ENCODE peak calls at places on chromosomes 6 and 20, in seven cellular contexts. One of them, this sample, is unnamed.

GRCh38 chr6:46926481-46926880 is 4.7 kb upstream of the ADGRF5 start:
- DNase-seq in IMR-90: peak; percentile 0
- DNase-seq in mucosa of descending colon: no peak
- DNase-seq in BJ: no peak
- DNase-seq in hepatocyte: no peak
- DNase-seq in cardiac fibroblast: peak; percentile 53
- DNase-seq in A549: peak; percentile 55
- DNase-seq in this sample: no peak

GRCh38 chr6:139027620-139028182 is 844 bp upstream of the ABRACL start:
- DNase-seq in IMR-90: peak; percentile 63
- DNase-seq in mucosa of descending colon: peak; percentile 51
- DNase-seq in BJ: no peak
- DNase-seq in hepatocyte: peak; percentile 72
- DNase-seq in cardiac fibroblast: peak; percentile 30
- DNase-seq in A549: no peak
- DNase-seq in this sample: peak; percentile 63

GRCh38 chr6:138817799-138818198 is 21.9 kb downstream of the ECT2L start:
- DNase-seq in IMR-90: peak; percentile 81
- DNase-seq in mucosa of descending colon: peak; percentile 95
- DNase-seq in BJ: peak; percentile 53
- DNase-seq in hepatocyte: peak; percentile 88
- DNase-seq in cardiac fibroblast: peak; percentile 72
- DNase-seq in A549: no peak
- DNase-seq in this sample: no peak

GRCh38 chr6:30263734-30264133 is 50.5 kb upstream of the TRIM26 start:
- DNase-seq in IMR-90: peak; percentile 72
- DNase-seq in mucosa of descending colon: no peak
- DNase-seq in BJ: peak; percentile 44
- DNase-seq in hepatocyte: peak; percentile 11
- DNase-seq in cardiac fibroblast: no peak
- DNase-seq in A549: no peak
- DNase-seq in this sample: no peak

GRCh38 chr20:2131366-2131765 is 29.7 kb downstream of the STK35 start:
- DNase-seq in IMR-90: peak; percentile 86
- DNase-seq in mucosa of descending colon: no peak
- DNase-seq in BJ: no peak
- DNase-seq in hepatocyte: no peak
- DNase-seq in cardiac fibroblast: peak; percentile 36
- DNase-seq in A549: peak; percentile 24
- DNase-seq in this sample: no peak

GRCh38 chr6:10643214-10643641 is 51.2 kb downstream of the C6orf52 start:
- DNase-seq in IMR-90: no peak
- DNase-seq in mucosa of descending colon: no peak
- DNase-seq in BJ: no peak
- DNase-seq in hepatocyte: no peak
- DNase-seq in cardiac fibroblast: no peak
- DNase-seq in A549: no peak
- DNase-seq in this sample: peak; percentile 79

GRCh38 chr20:11098888-11099287 is 425.1 kb upstream of the JAG1 start:
- DNase-seq in IMR-90: no peak
- DNase-seq in mucosa of descending colon: peak; percentile 44
- DNase-seq in BJ: no peak
- DNase-seq in hepatocyte: no peak
- DNase-seq in cardiac fibroblast: no peak
- DNase-seq in A549: no peak
- DNase-seq in this sample: no peak

GRCh38 chr20:19110866-19111460 is 101.5 kb upstream of the SLC24A3 start:
- DNase-seq in IMR-90: no peak
- DNase-seq in mucosa of descending colon: no peak
- DNase-seq in BJ: no peak
- DNase-seq in hepatocyte: no peak
- DNase-seq in cardiac fibroblast: no peak
- DNase-seq in A549: no peak
- DNase-seq in this sample: no peak

GRCh38 chr6:152984387-152984872 is 1.6 kb upstream of the FBXO5 start:
- DNase-seq in IMR-90: no peak
- DNase-seq in mucosa of descending colon: no peak
- DNase-seq in BJ: no peak
- DNase-seq in hepatocyte: no peak
- DNase-seq in cardiac fibroblast: no peak
- DNase-seq in A549: no peak
- DNase-seq in this sample: no peak

GRCh38 chr20:35387334-35387733 is 24.4 kb downstream of the UQCC1 start:
- DNase-seq in IMR-90: peak; percentile 63
- DNase-seq in mucosa of descending colon: no peak
- DNase-seq in BJ: no peak
- DNase-seq in hepatocyte: no peak
- DNase-seq in cardiac fibroblast: peak; percentile 64
- DNase-seq in A549: no peak
- DNase-seq in this sample: no peak

GRCh38 chr6:28258877-28259777 is at the start of gene NKAPL:
- DNase-seq in IMR-90: peak; percentile 46
- DNase-seq in mucosa of descending colon: peak; percentile 57
- DNase-seq in BJ: no peak
- DNase-seq in hepatocyte: no peak
- DNase-seq in cardiac fibroblast: peak; percentile 86
- DNase-seq in A549: no peak
- DNase-seq in this sample: no peak

GRCh38 chr6:153670403-153671026 is 368.5 kb upstream of the OPRM1 start:
- DNase-seq in IMR-90: no peak
- DNase-seq in mucosa of descending colon: no peak
- DNase-seq in BJ: no peak
- DNase-seq in hepatocyte: no peak
- DNase-seq in cardiac fibroblast: no peak
- DNase-seq in A549: no peak
- DNase-seq in this sample: no peak

GRCh38 chr6:114304304-114304887 is 38.4 kb downstream of the HS3ST5 start:
- DNase-seq in IMR-90: peak; percentile 24
- DNase-seq in mucosa of descending colon: no peak
- DNase-seq in BJ: no peak
- DNase-seq in hepatocyte: peak; percentile 48
- DNase-seq in cardiac fibroblast: peak; percentile 43
- DNase-seq in A549: peak; percentile 9
- DNase-seq in this sample: no peak

GRCh38 chr6:31795616-31796298 is at the start of gene VARS1:
- DNase-seq in IMR-90: peak; percentile 84
- DNase-seq in mucosa of descending colon: peak; percentile 92
- DNase-seq in BJ: no peak
- DNase-seq in hepatocyte: peak; percentile 96
- DNase-seq in cardiac fibroblast: peak; percentile 94
- DNase-seq in A549: peak; percentile 92
- DNase-seq in this sample: peak; percentile 96

GRCh38 chr6:168124921-168125320 is 45.9 kb upstream of the FRMD1 start:
- DNase-seq in IMR-90: no peak
- DNase-seq in mucosa of descending colon: no peak
- DNase-seq in BJ: no peak
- DNase-seq in hepatocyte: no peak
- DNase-seq in cardiac fibroblast: no peak
- DNase-seq in A549: no peak
- DNase-seq in this sample: no peak

GRCh38 chr6:94130458-94130857 is 711.1 kb upstream of the EPHA7 start:
- DNase-seq in IMR-90: no peak
- DNase-seq in mucosa of descending colon: no peak
- DNase-seq in BJ: no peak
- DNase-seq in hepatocyte: peak; percentile 7
- DNase-seq in cardiac fibroblast: no peak
- DNase-seq in A549: no peak
- DNase-seq in this sample: no peak

GRCh38 chr6:95227301-95227700 is 350.0 kb upstream of the MANEA start:
- DNase-seq in IMR-90: no peak
- DNase-seq in mucosa of descending colon: no peak
- DNase-seq in BJ: no peak
- DNase-seq in hepatocyte: no peak
- DNase-seq in cardiac fibroblast: no peak
- DNase-seq in A549: no peak
- DNase-seq in this sample: no peak

GRCh38 chr6:3079700-3080099 is 11.4 kb downstream of the RIPK1 start:
- DNase-seq in IMR-90: no peak
- DNase-seq in mucosa of descending colon: no peak
- DNase-seq in BJ: no peak
- DNase-seq in hepatocyte: no peak
- DNase-seq in cardiac fibroblast: no peak
- DNase-seq in A549: no peak
- DNase-seq in this sample: no peak

GRCh38 chr6:42361036-42361435 is 90.7 kb downstream of the TRERF1 start:
- DNase-seq in IMR-90: no peak
- DNase-seq in mucosa of descending colon: no peak
- DNase-seq in BJ: no peak
- DNase-seq in hepatocyte: no peak
- DNase-seq in cardiac fibroblast: no peak
- DNase-seq in A549: no peak
- DNase-seq in this sample: no peak

GRCh38 chr6:134063966-134064445 is 11.6 kb upstream of the SLC2A12 start:
- DNase-seq in IMR-90: peak; percentile 85
- DNase-seq in mucosa of descending colon: peak; percentile 75
- DNase-seq in BJ: no peak
- DNase-seq in hepatocyte: peak; percentile 77
- DNase-seq in cardiac fibroblast: peak; percentile 92
- DNase-seq in A549: peak; percentile 72
- DNase-seq in this sample: peak; percentile 23

GRCh38 chr6:134064461-134064860 is 12.0 kb upstream of the SLC2A12 start:
- DNase-seq in IMR-90: no peak
- DNase-seq in mucosa of descending colon: no peak
- DNase-seq in BJ: no peak
- DNase-seq in hepatocyte: no peak
- DNase-seq in cardiac fibroblast: no peak
- DNase-seq in A549: no peak
- DNase-seq in this sample: no peak

GRCh38 chr6:134063121-134063965 is 10.9 kb upstream of the SLC2A12 start:
- DNase-seq in IMR-90: peak; percentile 32
- DNase-seq in mucosa of descending colon: no peak
- DNase-seq in BJ: no peak
- DNase-seq in hepatocyte: no peak
- DNase-seq in cardiac fibroblast: no peak
- DNase-seq in A549: no peak
- DNase-seq in this sample: no peak

GRCh38 chr6:134061440-134061839 is 9.0 kb upstream of the SLC2A12 start:
- DNase-seq in IMR-90: no peak
- DNase-seq in mucosa of descending colon: no peak
- DNase-seq in BJ: no peak
- DNase-seq in hepatocyte: no peak
- DNase-seq in cardiac fibroblast: no peak
- DNase-seq in A549: no peak
- DNase-seq in this sample: no peak

GRCh38 chr6:134065706-134066105 is 13.3 kb upstream of the SLC2A12 start:
- DNase-seq in IMR-90: peak; percentile 32
- DNase-seq in mucosa of descending colon: peak; percentile 9
- DNase-seq in BJ: no peak
- DNase-seq in hepatocyte: no peak
- DNase-seq in cardiac fibroblast: peak; percentile 27
- DNase-seq in A549: peak; percentile 37
- DNase-seq in this sample: peak; percentile 8
- TF ChIP-seq CTCF in IMR-90: peak; percentile 42
- TF ChIP-seq CTCF in mucosa of descending colon: no peak
- TF ChIP-seq CTCF in BJ: peak; percentile 47
- TF ChIP-seq CTCF in hepatocyte: peak; percentile 13
- TF ChIP-seq CTCF in cardiac fibroblast: peak; percentile 55
- TF ChIP-seq CTCF in A549: peak; percentile 20
- TF ChIP-seq CTCF in this sample: no peak

DNA sequence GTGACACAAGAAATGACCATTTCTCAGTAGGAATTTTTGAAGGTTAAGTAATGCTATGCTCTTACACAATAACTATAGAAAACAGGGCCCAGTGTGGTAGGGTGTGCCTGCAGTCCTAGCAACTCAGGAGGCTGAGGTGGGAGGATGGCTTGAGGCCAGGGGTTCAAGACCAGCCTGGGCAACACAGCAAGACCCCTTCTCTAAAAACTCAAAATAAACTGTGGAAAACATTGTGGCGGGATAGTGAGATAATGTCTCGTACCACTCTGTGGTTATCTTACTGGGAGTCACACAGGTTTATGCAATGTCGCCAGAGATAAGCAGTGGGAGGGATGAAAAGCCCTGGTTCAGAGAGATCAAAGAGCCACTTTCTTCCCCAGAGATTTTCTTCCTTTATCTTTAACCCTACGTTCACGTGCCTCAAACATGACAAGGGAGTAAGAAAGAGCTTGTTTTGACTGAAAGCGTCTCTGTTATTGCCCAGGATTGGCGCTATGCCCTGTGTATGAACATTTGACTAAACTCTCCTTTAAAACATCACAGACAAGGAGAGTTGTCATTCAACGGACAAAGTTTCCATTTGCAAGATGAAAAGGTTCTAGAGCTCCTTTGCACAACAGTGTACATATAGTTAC is 13.9 kb downstream of the GCM1 start:
- DNase-seq in IMR-90: no peak
- DNase-seq in mucosa of descending colon: no peak
- DNase-seq in BJ: no peak
- DNase-seq in hepatocyte: peak; percentile 25
- DNase-seq in cardiac fibroblast: no peak
- DNase-seq in A549: no peak
- DNase-seq in this sample: no peak
- TF ChIP-seq CTCF in IMR-90: no peak
- TF ChIP-seq CTCF in mucosa of descending colon: no peak
- TF ChIP-seq CTCF in BJ: no peak
- TF ChIP-seq CTCF in hepatocyte: no peak
- TF ChIP-seq CTCF in cardiac fibroblast: no peak
- TF ChIP-seq CTCF in A549: no peak
- TF ChIP-seq CTCF in this sample: no peak

GRCh38 chr6:41122373-41122772 is 31.8 kb downstream of the TREML1 start:
- DNase-seq in IMR-90: peak; percentile 57
- DNase-seq in mucosa of descending colon: no peak
- DNase-seq in BJ: no peak
- DNase-seq in hepatocyte: no peak
- DNase-seq in cardiac fibroblast: no peak
- DNase-seq in A549: no peak
- DNase-seq in this sample: no peak

GRCh38 chr6:41120058-41120457 is 34.1 kb downstream of the TREML1 start:
- DNase-seq in IMR-90: no peak
- DNase-seq in mucosa of descending colon: no peak
- DNase-seq in BJ: no peak
- DNase-seq in hepatocyte: no peak
- DNase-seq in cardiac fibroblast: no peak
- DNase-seq in A549: no peak
- DNase-seq in this sample: no peak

GRCh38 chr6:41122918-41123317 is 31.2 kb downstream of the TREML1 start:
- DNase-seq in IMR-90: no peak
- DNase-seq in mucosa of descending colon: no peak
- DNase-seq in BJ: no peak
- DNase-seq in hepatocyte: no peak
- DNase-seq in cardiac fibroblast: no peak
- DNase-seq in A549: no peak
- DNase-seq in this sample: no peak

GRCh38 chr6:41119508-41119907 is 34.6 kb downstream of the TREML1 start:
- DNase-seq in IMR-90: no peak
- DNase-seq in mucosa of descending colon: no peak
- DNase-seq in BJ: no peak
- DNase-seq in hepatocyte: no peak
- DNase-seq in cardiac fibroblast: no peak
- DNase-seq in A549: no peak
- DNase-seq in this sample: no peak

GRCh38 chr6:41125282-41125681 is 28.9 kb downstream of the TREML1 start:
- DNase-seq in IMR-90: no peak
- DNase-seq in mucosa of descending colon: no peak
- DNase-seq in BJ: no peak
- DNase-seq in hepatocyte: no peak
- DNase-seq in cardiac fibroblast: no peak
- DNase-seq in A549: no peak
- DNase-seq in this sample: no peak
- TF ChIP-seq CTCF in IMR-90: no peak
- TF ChIP-seq CTCF in mucosa of descending colon: no peak
- TF ChIP-seq CTCF in BJ: no peak
- TF ChIP-seq CTCF in hepatocyte: no peak
- TF ChIP-seq CTCF in cardiac fibroblast: no peak
- TF ChIP-seq CTCF in A549: no peak
- TF ChIP-seq CTCF in this sample: no peak

GRCh38 chr20:4916991-4917881 is 84.1 kb downstream of the SLC23A2 start:
- DNase-seq in IMR-90: peak; percentile 10
- DNase-seq in mucosa of descending colon: no peak
- DNase-seq in BJ: no peak
- DNase-seq in hepatocyte: no peak
- DNase-seq in cardiac fibroblast: peak; percentile 47
- DNase-seq in A549: peak; percentile 58
- DNase-seq in this sample: no peak
- TF ChIP-seq CTCF in IMR-90: no peak
- TF ChIP-seq CTCF in mucosa of descending colon: no peak
- TF ChIP-seq CTCF in BJ: no peak
- TF ChIP-seq CTCF in hepatocyte: no peak
- TF ChIP-seq CTCF in cardiac fibroblast: no peak
- TF ChIP-seq CTCF in A549: no peak
- TF ChIP-seq CTCF in this sample: no peak

This sample was measured in HL-60.